ENCODE peak calls at places on chromosomes 16 and 17, in eight cellular contexts. X, F, M, Q, V, I, W and K are unnamed samples. For H3K27me3, the result is how much of the 10 kb centered on the place peaks cover.

GRCh38 chr17:10614536-10615155 is 42.5 kb downstream of the MYH3 start:
- DNase-seq in X (peak), F (peak), M (peak), Q (peak), V (no peak), I (peak), W (peak), K (no peak)

GRCh38 chr16:88505405-88506082 is 52.5 kb downstream of the ZFPM1 start:
- DNase-seq in X (peak), F (peak), M (peak), Q (peak), V (peak), I (peak), W (no peak), K (peak)

GRCh38 chr17:41308918-41309359 is at the start of gene KRTAP16-1:
- DNase-seq in X (no peak), F (no peak), M (no peak), Q (peak), V (no peak), I (no peak), W (no peak), K (peak)

GRCh38 chr16:89565256-89565505 is 4.7 kb downstream of the RPL13 start:
- DNase-seq in X (peak), F (peak), M (no peak), Q (no peak), V (no peak), I (no peak), W (no peak), K (no peak)

GRCh38 chr16:1381655-1382406 is 30.1 kb downstream of the GNPTG start:
- DNase-seq in X (no peak), F (no peak), M (no peak), Q (no peak), V (no peak), I (no peak), W (no peak), K (no peak)

GRCh38 chr16:86509759-86510464 is 415 bp upstream of the FOXF1 start:
- DNase-seq in X (peak), F (peak), M (peak), Q (peak), V (no peak), I (peak), W (peak), K (no peak)

GRCh38 chr17:76681222-76682137 is 29.3 kb downstream of the MXRA7 start:
- DNase-seq in X (peak), F (peak), M (peak), Q (peak), V (no peak), I (peak), W (peak), K (peak)

GRCh38 chr16:19520861-19521331 is 1.0 kb downstream of the GDE1 start:
- DNase-seq in X (peak), F (peak), M (no peak), Q (no peak), V (no peak), I (peak), W (no peak), K (no peak)

GRCh38 chr17:9729034-9729650 is 62.2 kb downstream of the DHRS7C start:
- DNase-seq in X (no peak), F (no peak), M (no peak), Q (no peak), V (peak), I (peak), W (peak), K (no peak)

GRCh38 chr16:80507538-80507937 is 33.3 kb upstream of the DYNLRB2 start:
- DNase-seq in X (peak), F (no peak), M (peak), Q (no peak), V (no peak), I (no peak), W (no peak), K (no peak)

GRCh38 chr17:76088041-76088867 is 9.3 kb downstream of the ZACN start:
- DNase-seq in X (no peak), F (no peak), M (no peak), Q (no peak), V (no peak), I (no peak), W (peak), K (no peak)

GRCh38 chr16:3574195-3574594 is 3.0 kb downstream of the NLRC3 start:
- DNase-seq in X (no peak), F (no peak), M (peak), Q (no peak), V (no peak), I (no peak), W (no peak), K (no peak)

GRCh38 chr17:63495471-63495870 is 18.6 kb downstream of the ACE start:
- DNase-seq in X (no peak), F (no peak), M (no peak), Q (no peak), V (no peak), I (no peak), W (no peak), K (no peak)

GRCh38 chr16:35391328-35391727 is 1931.9 kb downstream of the TP53TG3F start:
- DNase-seq in X (no peak), F (no peak), M (no peak), Q (no peak), V (peak), I (no peak), W (peak), K (no peak)

GRCh38 chr17:40283662-40284061 is 4.0 kb upstream of the CDC6 start:
- DNase-seq in X (no peak), F (peak), M (no peak), Q (no peak), V (peak), I (peak), W (no peak), K (no peak)

GRCh38 chr16:70694088-70694487 is 8.2 kb upstream of the MTSS2 start:
- DNase-seq in X (peak), F (no peak), M (peak), Q (no peak), V (peak), I (peak), W (peak), K (no peak)

GRCh38 chr17:68640601-68641000 is 39.4 kb upstream of the FAM20A start:
- DNase-seq in X (no peak), F (no peak), M (no peak), Q (no peak), V (no peak), I (peak), W (no peak), K (no peak)

GRCh38 chr16:1825864-1826690 is 548 bp downstream of the HAGH start:
- DNase-seq in X (peak), F (peak), M (no peak), Q (peak), V (no peak), I (peak), W (peak), K (peak)

GRCh38 chr16:69940676-69941075 is 10.5 kb upstream of the CLEC18A start:
- DNase-seq in X (no peak), F (no peak), M (no peak), Q (peak), V (no peak), I (no peak), W (no peak), K (no peak)

GRCh38 chr17:48738424-48738802 is 9.9 kb upstream of the HOXB13 start:
- DNase-seq in X (no peak), F (no peak), M (no peak), Q (no peak), V (no peak), I (no peak), W (no peak), K (no peak)

GRCh38 chr16:27248036-27248435 is 20.5 kb downstream of the NSMCE1 start:
- DNase-seq in X (no peak), F (no peak), M (no peak), Q (no peak), V (no peak), I (peak), W (no peak), K (no peak)

GRCh38 chr16:27762441-27762840 is 212.5 kb downstream of the KATNIP start:
- DNase-seq in X (no peak), F (no peak), M (no peak), Q (no peak), V (no peak), I (peak), W (no peak), K (no peak)

GRCh38 chr17:45948881-45949624 is 50.0 kb upstream of the STH start:
- DNase-seq in X (peak), F (peak), M (peak), Q (peak), V (no peak), I (peak), W (peak), K (peak)

GRCh38 chr16:2512920-2513404 is 790 bp upstream of the ATP6V0C start:
- DNase-seq in X (no peak), F (no peak), M (no peak), Q (peak), V (no peak), I (no peak), W (peak), K (no peak)

GRCh38 chr17:62702746-62703268 is 75.3 kb downstream of the MRC2 start:
- DNase-seq in X (no peak), F (no peak), M (no peak), Q (no peak), V (no peak), I (no peak), W (no peak), K (no peak)

GRCh38 chr16:58591083-58591482 is 38.5 kb downstream of the CNOT1 start:
- DNase-seq in X (no peak), F (no peak), M (no peak), Q (no peak), V (no peak), I (no peak), W (no peak), K (no peak)

GRCh38 chr16:78317871-78318270 is 218.4 kb downstream of the WWOX start:
- DNase-seq in X (no peak), F (no peak), M (no peak), Q (no peak), V (no peak), I (no peak), W (no peak), K (no peak)

GRCh38 chr17:75738218-75738802 is 17.1 kb downstream of the ITGB4 start:
- DNase-seq in X (no peak), F (no peak), M (no peak), Q (no peak), V (no peak), I (peak), W (no peak), K (no peak)

GRCh38 chr17:79803997-79804855 is 7.3 kb upstream of the CBX8 start:
- DNase-seq in X (no peak), F (no peak), M (no peak), Q (peak), V (no peak), I (no peak), W (peak), K (no peak)

GRCh38 chr17:1180958-1181768 is 1.4 kb upstream of the ABR start:
- DNase-seq in X (no peak), F (no peak), M (no peak), Q (peak), V (no peak), I (no peak), W (peak), K (no peak)

GRCh38 chr17:48014603-48015037 is 23.0 kb downstream of the COPZ2 start:
- DNase-seq in X (no peak), F (no peak), M (no peak), Q (no peak), V (no peak), I (no peak), W (no peak), K (no peak)

GRCh38 chr16:83661656-83662055 is 146.1 kb upstream of the HSBP1 start:
- DNase-seq in X (no peak), F (no peak), M (no peak), Q (no peak), V (peak), I (no peak), W (no peak), K (no peak)

GRCh38 chr16:12208341-12209035 is 232.0 kb downstream of the SNX29 start:
- DNase-seq in X (no peak), F (no peak), M (no peak), Q (no peak), V (peak), I (no peak), W (no peak), K (no peak)

GRCh38 chr17:29568331-29569244 is at the start of gene TP53I13:
- DNase-seq in X (peak), F (peak), M (peak), Q (peak), V (no peak), I (peak), W (peak), K (peak)

GRCh38 chr17:19707728-19708221 is 8.6 kb downstream of the SLC47A2 start:
- DNase-seq in X (no peak), F (no peak), M (no peak), Q (no peak), V (no peak), I (no peak), W (no peak), K (no peak)

GRCh38 chr16:8355714-8356113 is 234.6 kb downstream of the TMEM114 start:
- DNase-seq in X (no peak), F (no peak), M (no peak), Q (no peak), V (no peak), I (no peak), W (peak), K (no peak)

GRCh38 chr17:70539172-70539924 is 370.0 kb downstream of the KCNJ2 start:
- DNase-seq in X (no peak), F (no peak), M (no peak), Q (no peak), V (no peak), I (peak), W (no peak), K (no peak)

GRCh38 chr17:8189041-8189710 is 804 bp downstream of the BORCS6 start:
- DNase-seq in X (peak), F (peak), M (no peak), Q (peak), V (no peak), I (no peak), W (peak), K (peak)

GRCh38 chr17:74737299-74738050 is 419 bp downstream of the RAB37 start:
- DNase-seq in X (peak), F (no peak), M (peak), Q (peak), V (no peak), I (peak), W (peak), K (peak)

GRCh38 chr16:72311426-72311825 is 139.5 kb upstream of the PMFBP1 start:
- DNase-seq in X (no peak), F (no peak), M (no peak), Q (no peak), V (no peak), I (peak), W (no peak), K (no peak)

GRCh38 chr16:72312862-72313261 is 140.9 kb upstream of the PMFBP1 start:
- DNase-seq in X (no peak), F (no peak), M (no peak), Q (no peak), V (no peak), I (peak), W (peak), K (no peak)

GRCh38 chr16:72313903-72314302 is 141.9 kb upstream of the PMFBP1 start:
- DNase-seq in X (no peak), F (no peak), M (no peak), Q (no peak), V (no peak), I (no peak), W (no peak), K (no peak)

GRCh38 chr16:72317378-72317777 is 145.4 kb upstream of the PMFBP1 start:
- DNase-seq in X (no peak), F (no peak), M (no peak), Q (no peak), V (no peak), I (peak), W (no peak), K (no peak)
- H3K27ac ChIP-seq in X (no peak), F (no peak), M (no peak), Q (no peak), V (no peak), I (no peak), W (no peak), K (no peak)

GRCh38 chr17:73455767-73456166 is 144.0 kb upstream of the CDC42EP4 start:
- DNase-seq in X (no peak), F (no peak), M (no peak), Q (no peak), V (no peak), I (no peak), W (no peak), K (no peak)
- H3K27me3 ChIP-seq in X (under half), F (under half), M (under half), Q (under half), V (under half), I (under half), W (under half), K (under half)

GRCh38 chr17:37087683-37088082 is 138.9 kb downstream of the AATF start:
- DNase-seq in X (no peak), F (no peak), M (no peak), Q (no peak), V (no peak), I (no peak), W (no peak), K (no peak)

GRCh38 chr17:37088459-37088858 is 139.7 kb downstream of the AATF start:
- DNase-seq in X (no peak), F (no peak), M (no peak), Q (no peak), V (no peak), I (peak), W (no peak), K (no peak)

GRCh38 chr17:37090941-37091340 is 142.2 kb downstream of the AATF start:
- DNase-seq in X (no peak), F (no peak), M (no peak), Q (no peak), V (no peak), I (no peak), W (no peak), K (no peak)

GRCh38 chr17:37089998-37090397 is 141.2 kb downstream of the AATF start:
- DNase-seq in X (no peak), F (no peak), M (no peak), Q (peak), V (no peak), I (peak), W (no peak), K (peak)

DNA sequence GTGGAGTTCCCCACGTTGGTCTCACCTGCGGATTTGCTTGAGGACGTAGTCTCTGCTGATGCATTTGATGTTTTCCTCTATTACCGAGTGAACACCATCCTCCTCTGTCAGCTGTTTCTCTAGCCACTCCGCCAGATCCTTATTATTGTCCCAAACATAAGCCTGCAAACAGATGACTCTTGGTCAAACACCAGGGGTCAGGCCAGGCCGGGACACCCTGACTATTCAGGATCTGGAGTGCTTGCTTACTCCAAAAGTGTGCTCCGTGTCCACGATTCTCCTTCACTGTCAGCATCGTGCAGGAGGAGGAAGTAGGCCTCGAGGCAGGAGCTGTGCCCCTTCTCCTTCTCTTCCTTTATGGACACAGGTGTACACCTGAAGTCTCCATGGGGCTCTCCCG is 140.2 kb downstream of the AATF start:
- DNase-seq in X (no peak), F (no peak), M (no peak), Q (no peak), V (no peak), I (no peak), W (peak), K (no peak)
- TF ChIP-seq CTCF in X (no peak), F (no peak), M (no peak), Q (no peak), V (no peak), I (no peak), W (peak), K (no peak)

GRCh38 chr17:64779344-64780095 is 117.4 kb upstream of the SMURF2 start:
- DNase-seq in X (peak), F (peak), M (peak), Q (no peak), V (no peak), I (no peak), W (peak), K (no peak)

GRCh38 chr17:64780096-64781012 is 118.2 kb upstream of the SMURF2 start:
- DNase-seq in X (peak), F (peak), M (peak), Q (peak), V (no peak), I (no peak), W (peak), K (peak)

GRCh38 chr17:64781810-64782555 is 119.9 kb upstream of the SMURF2 start:
- DNase-seq in X (no peak), F (peak), M (peak), Q (no peak), V (no peak), I (no peak), W (no peak), K (no peak)

GRCh38 chr17:64781394-64781793 is 119.3 kb upstream of the SMURF2 start:
- DNase-seq in X (peak), F (peak), M (peak), Q (peak), V (no peak), I (peak), W (peak), K (peak)

DNA sequence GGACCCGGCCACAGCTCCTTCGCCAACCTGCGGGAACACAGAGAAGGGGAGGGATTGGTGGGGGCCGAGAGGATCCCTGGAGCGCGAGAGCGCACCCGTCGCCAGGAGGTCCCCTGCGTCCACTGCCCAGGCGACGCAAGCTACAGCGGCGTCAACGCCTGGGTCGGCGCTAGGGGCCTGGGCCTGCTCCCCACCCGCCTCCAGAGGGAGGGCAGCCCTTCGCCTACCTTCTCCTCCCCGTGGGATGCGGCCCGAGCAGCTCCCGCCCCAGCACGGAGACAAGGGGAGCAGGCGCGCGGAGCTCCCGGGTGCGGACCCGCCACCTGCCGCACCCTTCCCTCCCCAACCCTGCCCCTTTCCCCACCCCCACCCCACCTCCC is 118.9 kb upstream of the SMURF2 start:
- DNase-seq in X (no peak), F (no peak), M (no peak), Q (no peak), V (no peak), I (no peak), W (peak), K (no peak)
- H3K27ac ChIP-seq in X (peak), F (peak), M (peak), Q (peak), V (no peak), I (no peak), W (no peak), K (no peak)

GRCh38 chr16:21279501-21279900 is 1.4 kb upstream of the CRYM start:
- DNase-seq in X (no peak), F (no peak), M (no peak), Q (no peak), V (no peak), I (no peak), W (no peak), K (no peak)
- H3K27me3 ChIP-seq in X (under half), F (under half), M (under half), Q (under half), V (under half), I (half or more), W (half or more), K (half or more)

DNA sequence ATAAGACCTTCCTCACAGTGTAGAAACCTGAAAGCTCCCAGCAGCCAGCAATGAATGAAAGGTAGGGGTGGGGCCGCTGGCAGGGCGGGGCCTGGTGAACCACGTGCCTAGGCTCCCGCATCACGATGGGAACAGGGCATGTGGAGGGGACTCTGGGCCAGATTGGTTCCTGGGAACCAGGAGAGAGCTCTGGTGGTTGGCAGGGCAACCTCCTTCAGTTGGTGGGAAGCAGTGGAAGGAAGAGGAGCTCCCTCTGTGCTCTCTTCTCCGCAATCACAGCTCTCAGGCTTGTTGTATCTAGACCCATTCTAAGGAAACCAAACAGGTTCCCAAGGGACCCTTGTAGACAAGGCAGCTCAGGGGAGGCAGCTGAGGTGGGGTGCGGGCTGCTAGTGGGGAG is 10.5 kb downstream of the GGA2 start:
- DNase-seq in X (no peak), F (no peak), M (no peak), Q (no peak), V (no peak), I (no peak), W (no peak), K (no peak)
- TF ChIP-seq CTCF in X (no peak), F (no peak), M (no peak), Q (no peak), V (no peak), I (no peak), W (no peak), K (no peak)

GRCh38 chr17:66952681-66953638 is 11.5 kb upstream of the CACNG4 start:
- DNase-seq in X (no peak), F (no peak), M (no peak), Q (no peak), V (no peak), I (no peak), W (no peak), K (no peak)
- H3K27ac ChIP-seq in X (peak), F (no peak), M (peak), Q (no peak), V (peak), I (no peak), W (no peak), K (no peak)